ENCODE peak calls at places on chromosomes 3 and 15, in six cellular contexts. One of them, this sample, is unnamed.

GRCh38 chr3:144242797-144243196 is 271.2 kb downstream of the DIPK2A start:
- DNase-seq in nephron progenitor cell: no peak
- DNase-seq in CD4-positive, alpha-beta T cell: no peak
- DNase-seq in fibroblast of villous mesenchyme: no peak
- DNase-seq in PC-9: no peak
- DNase-seq in suprapubic skin: no peak
- DNase-seq in this sample: no peak

GRCh38 chr15:76903251-76903681 is 1.9 kb downstream of the SCAPER start:
- DNase-seq in PC-9: no peak
- DNase-seq in suprapubic skin: no peak
- DNase-seq in CD4-positive, alpha-beta T cell: no peak
- DNase-seq in fibroblast of villous mesenchyme: peak
- DNase-seq in nephron progenitor cell: no peak
- DNase-seq in this sample: no peak

GRCh38 chr3:158458464-158458863 is 112.5 kb upstream of the MLF1 start:
- DNase-seq in fibroblast of villous mesenchyme: no peak
- DNase-seq in PC-9: peak
- DNase-seq in nephron progenitor cell: no peak
- DNase-seq in suprapubic skin: no peak
- DNase-seq in CD4-positive, alpha-beta T cell: no peak
- DNase-seq in this sample: no peak

GRCh38 chr3:30795176-30795575 is 99.3 kb downstream of the GADL1 start:
- DNase-seq in fibroblast of villous mesenchyme: no peak
- DNase-seq in suprapubic skin: no peak
- DNase-seq in PC-9: no peak
- DNase-seq in nephron progenitor cell: no peak
- DNase-seq in CD4-positive, alpha-beta T cell: no peak
- DNase-seq in this sample: no peak

GRCh38 chr15:31379042-31379441 is 52.4 kb downstream of the KLF13 start:
- DNase-seq in nephron progenitor cell: no peak
- DNase-seq in PC-9: no peak
- DNase-seq in suprapubic skin: no peak
- DNase-seq in CD4-positive, alpha-beta T cell: no peak
- DNase-seq in fibroblast of villous mesenchyme: no peak
- DNase-seq in this sample: no peak

GRCh38 chr3:23712095-23712494 is 93.7 kb upstream of the UBE2E1 start:
- DNase-seq in nephron progenitor cell: no peak
- DNase-seq in CD4-positive, alpha-beta T cell: no peak
- DNase-seq in fibroblast of villous mesenchyme: no peak
- DNase-seq in suprapubic skin: no peak
- DNase-seq in PC-9: no peak
- DNase-seq in this sample: no peak

GRCh38 chr3:181969925-181970324 is 258.2 kb downstream of the SOX2 start:
- DNase-seq in nephron progenitor cell: no peak
- DNase-seq in fibroblast of villous mesenchyme: no peak
- DNase-seq in CD4-positive, alpha-beta T cell: no peak
- DNase-seq in PC-9: no peak
- DNase-seq in suprapubic skin: no peak
- DNase-seq in this sample: no peak

GRCh38 chr3:123289336-123290106 is 87.8 kb downstream of the SEC22A start:
- DNase-seq in CD4-positive, alpha-beta T cell: no peak
- DNase-seq in PC-9: no peak
- DNase-seq in suprapubic skin: no peak
- DNase-seq in nephron progenitor cell: no peak
- DNase-seq in fibroblast of villous mesenchyme: no peak
- DNase-seq in this sample: peak

GRCh38 chr15:99682455-99682854 is 50.8 kb downstream of the LYSMD4 start:
- DNase-seq in suprapubic skin: no peak
- DNase-seq in CD4-positive, alpha-beta T cell: no peak
- DNase-seq in nephron progenitor cell: no peak
- DNase-seq in PC-9: no peak
- DNase-seq in fibroblast of villous mesenchyme: peak
- DNase-seq in this sample: no peak

GRCh38 chr3:76700323-76700722 is 339.6 kb upstream of the ROBO2 start:
- DNase-seq in PC-9: no peak
- DNase-seq in suprapubic skin: no peak
- DNase-seq in fibroblast of villous mesenchyme: no peak
- DNase-seq in CD4-positive, alpha-beta T cell: no peak
- DNase-seq in nephron progenitor cell: no peak
- DNase-seq in this sample: no peak

GRCh38 chr3:69283496-69283895 is 102.4 kb downstream of the FRMD4B start:
- DNase-seq in fibroblast of villous mesenchyme: no peak
- DNase-seq in CD4-positive, alpha-beta T cell: no peak
- DNase-seq in suprapubic skin: no peak
- DNase-seq in PC-9: no peak
- DNase-seq in nephron progenitor cell: no peak
- DNase-seq in this sample: no peak

GRCh38 chr3:46713898-46714552 is 3.6 kb downstream of the PRSS50 start:
- DNase-seq in fibroblast of villous mesenchyme: no peak
- DNase-seq in CD4-positive, alpha-beta T cell: no peak
- DNase-seq in PC-9: peak
- DNase-seq in nephron progenitor cell: no peak
- DNase-seq in suprapubic skin: no peak
- DNase-seq in this sample: peak

GRCh38 chr3:17111556-17111955 is 226.8 kb downstream of the PLCL2 start:
- DNase-seq in CD4-positive, alpha-beta T cell: no peak
- DNase-seq in fibroblast of villous mesenchyme: peak
- DNase-seq in nephron progenitor cell: no peak
- DNase-seq in suprapubic skin: no peak
- DNase-seq in PC-9: no peak
- DNase-seq in this sample: no peak

GRCh38 chr15:37931868-37932267 is 2.6 kb upstream of the TMCO5A start:
- DNase-seq in CD4-positive, alpha-beta T cell: no peak
- DNase-seq in nephron progenitor cell: no peak
- DNase-seq in PC-9: no peak
- DNase-seq in suprapubic skin: no peak
- DNase-seq in fibroblast of villous mesenchyme: peak
- DNase-seq in this sample: no peak

GRCh38 chr15:41727143-41727542 is 47.1 kb upstream of the MAPKBP1 start:
- DNase-seq in suprapubic skin: no peak
- DNase-seq in CD4-positive, alpha-beta T cell: no peak
- DNase-seq in fibroblast of villous mesenchyme: peak
- DNase-seq in PC-9: no peak
- DNase-seq in nephron progenitor cell: no peak
- DNase-seq in this sample: no peak

GRCh38 chr3:102207173-102207572 is 227.6 kb upstream of the ZPLD1 start:
- DNase-seq in PC-9: no peak
- DNase-seq in CD4-positive, alpha-beta T cell: no peak
- DNase-seq in nephron progenitor cell: no peak
- DNase-seq in suprapubic skin: no peak
- DNase-seq in fibroblast of villous mesenchyme: no peak
- DNase-seq in this sample: no peak

GRCh38 chr15:31136016-31136415 is 34.5 kb upstream of the TRPM1 start:
- DNase-seq in PC-9: no peak
- DNase-seq in nephron progenitor cell: no peak
- DNase-seq in CD4-positive, alpha-beta T cell: no peak
- DNase-seq in fibroblast of villous mesenchyme: no peak
- DNase-seq in suprapubic skin: no peak
- DNase-seq in this sample: no peak

GRCh38 chr3:23501201-23501824 is 298.2 kb downstream of the UBE2E2 start:
- DNase-seq in suprapubic skin: no peak
- DNase-seq in CD4-positive, alpha-beta T cell: no peak
- DNase-seq in fibroblast of villous mesenchyme: no peak
- DNase-seq in nephron progenitor cell: no peak
- DNase-seq in PC-9: no peak
- DNase-seq in this sample: no peak

GRCh38 chr3:193869221-193870201 is 266.4 kb upstream of the HES1 start:
- DNase-seq in fibroblast of villous mesenchyme: peak
- DNase-seq in nephron progenitor cell: peak
- DNase-seq in CD4-positive, alpha-beta T cell: no peak
- DNase-seq in suprapubic skin: no peak
- DNase-seq in PC-9: peak
- DNase-seq in this sample: peak

GRCh38 chr3:72633534-72633933 is 214.7 kb downstream of the SHQ1 start:
- DNase-seq in PC-9: no peak
- DNase-seq in suprapubic skin: no peak
- DNase-seq in CD4-positive, alpha-beta T cell: no peak
- DNase-seq in fibroblast of villous mesenchyme: no peak
- DNase-seq in nephron progenitor cell: no peak
- DNase-seq in this sample: no peak

GRCh38 chr3:128782282-128783146 is 56.5 kb downstream of the RAB7A start:
- DNase-seq in suprapubic skin: no peak
- DNase-seq in nephron progenitor cell: no peak
- DNase-seq in PC-9: peak
- DNase-seq in fibroblast of villous mesenchyme: no peak
- DNase-seq in CD4-positive, alpha-beta T cell: no peak
- DNase-seq in this sample: no peak

GRCh38 chr15:61041886-61042285 is 187.2 kb downstream of the RORA start:
- DNase-seq in CD4-positive, alpha-beta T cell: no peak
- DNase-seq in nephron progenitor cell: no peak
- DNase-seq in PC-9: no peak
- DNase-seq in suprapubic skin: no peak
- DNase-seq in fibroblast of villous mesenchyme: no peak
- DNase-seq in this sample: no peak

GRCh38 chr3:64254443-64254842 is 29.2 kb upstream of the PRICKLE2 start:
- DNase-seq in suprapubic skin: no peak
- DNase-seq in fibroblast of villous mesenchyme: no peak
- DNase-seq in CD4-positive, alpha-beta T cell: no peak
- DNase-seq in nephron progenitor cell: no peak
- DNase-seq in PC-9: no peak
- DNase-seq in this sample: no peak

GRCh38 chr3:28860307-28860706 is 420.6 kb upstream of the RBMS3 start:
- DNase-seq in nephron progenitor cell: no peak
- DNase-seq in PC-9: no peak
- DNase-seq in fibroblast of villous mesenchyme: no peak
- DNase-seq in CD4-positive, alpha-beta T cell: no peak
- DNase-seq in suprapubic skin: no peak
- DNase-seq in this sample: no peak

GRCh38 chr15:48177383-48177874 is 666 bp downstream of the MYEF2 start:
- DNase-seq in CD4-positive, alpha-beta T cell: no peak
- DNase-seq in suprapubic skin: no peak
- DNase-seq in fibroblast of villous mesenchyme: peak
- DNase-seq in nephron progenitor cell: no peak
- DNase-seq in PC-9: no peak
- DNase-seq in this sample: no peak

GRCh38 chr15:80242132-80242769 is 9.8 kb downstream of the CTXND1 start:
- DNase-seq in CD4-positive, alpha-beta T cell: no peak
- DNase-seq in nephron progenitor cell: peak
- DNase-seq in PC-9: no peak
- DNase-seq in fibroblast of villous mesenchyme: peak
- DNase-seq in suprapubic skin: no peak
- DNase-seq in this sample: no peak

GRCh38 chr3:179037361-179037760 is 34.2 kb downstream of the ZMAT3 start:
- DNase-seq in fibroblast of villous mesenchyme: peak
- DNase-seq in nephron progenitor cell: no peak
- DNase-seq in CD4-positive, alpha-beta T cell: peak
- DNase-seq in suprapubic skin: peak
- DNase-seq in PC-9: no peak
- DNase-seq in this sample: peak

GRCh38 chr3:10546887-10547286 is 41.5 kb upstream of the ATP2B2 start:
- DNase-seq in nephron progenitor cell: no peak
- DNase-seq in CD4-positive, alpha-beta T cell: no peak
- DNase-seq in PC-9: no peak
- DNase-seq in suprapubic skin: peak
- DNase-seq in fibroblast of villous mesenchyme: no peak
- DNase-seq in this sample: peak

GRCh38 chr3:108297636-108298035 is 1.3 kb downstream of the HHLA2 start:
- DNase-seq in PC-9: peak
- DNase-seq in suprapubic skin: no peak
- DNase-seq in CD4-positive, alpha-beta T cell: no peak
- DNase-seq in nephron progenitor cell: no peak
- DNase-seq in fibroblast of villous mesenchyme: no peak
- DNase-seq in this sample: no peak

GRCh38 chr15:79028411-79028964 is 62.1 kb downstream of the RASGRF1 start:
- DNase-seq in suprapubic skin: no peak
- DNase-seq in nephron progenitor cell: peak
- DNase-seq in PC-9: no peak
- DNase-seq in fibroblast of villous mesenchyme: peak
- DNase-seq in CD4-positive, alpha-beta T cell: no peak
- DNase-seq in this sample: no peak

GRCh38 chr3:154690413-154690812 is 260.4 kb upstream of the GPR149 start:
- DNase-seq in nephron progenitor cell: no peak
- DNase-seq in CD4-positive, alpha-beta T cell: no peak
- DNase-seq in suprapubic skin: no peak
- DNase-seq in fibroblast of villous mesenchyme: no peak
- DNase-seq in PC-9: no peak
- DNase-seq in this sample: no peak

GRCh38 chr15:90932660-90932991 is 277 bp upstream of the HDDC3 start:
- DNase-seq in PC-9: no peak
- DNase-seq in suprapubic skin: no peak
- DNase-seq in fibroblast of villous mesenchyme: no peak
- DNase-seq in CD4-positive, alpha-beta T cell: no peak
- DNase-seq in nephron progenitor cell: no peak
- DNase-seq in this sample: no peak
- TF ChIP-seq CTCF in PC-9: peak
- TF ChIP-seq CTCF in suprapubic skin: no peak
- TF ChIP-seq CTCF in fibroblast of villous mesenchyme: no peak
- TF ChIP-seq CTCF in CD4-positive, alpha-beta T cell: peak
- TF ChIP-seq CTCF in nephron progenitor cell: peak
- TF ChIP-seq CTCF in this sample: no peak

GRCh38 chr3:4290272-4290893 is 12.8 kb upstream of the SETMAR start:
- DNase-seq in PC-9: peak
- DNase-seq in suprapubic skin: no peak
- DNase-seq in nephron progenitor cell: peak
- DNase-seq in fibroblast of villous mesenchyme: peak
- DNase-seq in CD4-positive, alpha-beta T cell: peak
- DNase-seq in this sample: no peak
- TF ChIP-seq CTCF in PC-9: peak
- TF ChIP-seq CTCF in suprapubic skin: peak
- TF ChIP-seq CTCF in nephron progenitor cell: peak
- TF ChIP-seq CTCF in fibroblast of villous mesenchyme: peak
- TF ChIP-seq CTCF in CD4-positive, alpha-beta T cell: peak
- TF ChIP-seq CTCF in this sample: peak

DNA sequence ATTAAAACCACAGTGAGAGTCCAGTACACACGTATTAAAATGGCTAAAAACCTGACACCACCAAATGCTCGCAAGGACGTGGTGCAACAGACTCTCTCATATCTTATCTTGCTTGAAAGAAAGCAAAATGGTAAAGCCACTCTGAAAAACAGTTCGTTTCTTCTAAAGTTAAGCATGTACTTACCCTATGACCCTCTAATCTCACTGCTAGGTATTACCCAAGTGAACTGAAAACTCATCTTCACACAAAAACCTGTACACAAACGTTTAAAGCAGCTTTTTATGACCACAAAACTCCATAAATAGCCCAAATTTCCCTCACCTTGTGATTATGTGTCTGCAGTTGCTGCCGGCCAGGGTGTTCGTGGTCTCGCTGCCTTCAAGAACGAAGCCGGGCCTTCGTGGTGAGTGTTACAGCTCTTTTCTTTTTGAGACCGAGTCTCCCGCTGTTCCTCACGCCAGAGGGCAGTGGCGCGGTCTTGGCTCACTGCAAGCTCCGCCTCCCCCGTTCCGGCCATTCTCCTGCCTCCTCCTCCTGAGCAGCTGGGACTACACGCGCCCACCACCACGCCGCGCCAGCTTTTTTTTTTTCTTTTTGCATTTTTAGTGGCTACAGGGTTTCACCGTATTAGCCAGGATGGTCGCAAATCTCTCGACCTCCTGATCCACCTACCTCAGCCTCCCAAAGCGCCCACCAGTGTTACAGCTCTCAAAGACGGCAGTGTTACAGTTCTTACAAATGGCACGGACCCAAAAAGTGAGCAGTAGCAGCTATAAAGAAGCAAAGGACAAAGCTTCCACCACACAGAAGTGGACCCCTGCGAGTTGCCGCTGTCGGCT is 165.4 kb downstream of the TJP1 start:
- DNase-seq in CD4-positive, alpha-beta T cell: no peak
- DNase-seq in suprapubic skin: no peak
- DNase-seq in fibroblast of villous mesenchyme: peak
- DNase-seq in nephron progenitor cell: peak
- DNase-seq in PC-9: no peak
- DNase-seq in this sample: peak
- TF ChIP-seq CTCF in CD4-positive, alpha-beta T cell: no peak
- TF ChIP-seq CTCF in suprapubic skin: no peak
- TF ChIP-seq CTCF in fibroblast of villous mesenchyme: peak
- TF ChIP-seq CTCF in nephron progenitor cell: peak
- TF ChIP-seq CTCF in PC-9: no peak
- TF ChIP-seq CTCF in this sample: peak

GRCh38 chr3:101091489-101091888 is 98.3 kb upstream of the ABI3BP start:
- DNase-seq in PC-9: peak
- DNase-seq in fibroblast of villous mesenchyme: no peak
- DNase-seq in nephron progenitor cell: no peak
- DNase-seq in suprapubic skin: no peak
- DNase-seq in CD4-positive, alpha-beta T cell: no peak
- DNase-seq in this sample: no peak
- TF ChIP-seq CTCF in PC-9: no peak
- TF ChIP-seq CTCF in fibroblast of villous mesenchyme: no peak
- TF ChIP-seq CTCF in nephron progenitor cell: no peak
- TF ChIP-seq CTCF in suprapubic skin: no peak
- TF ChIP-seq CTCF in CD4-positive, alpha-beta T cell: no peak
- TF ChIP-seq CTCF in this sample: no peak